ENCODE peak calls at places on chromosomes 12 and 14, in four cellular contexts. Y is A549, A is breast epithelium, T is adrenal gland. X is an unnamed sample.
A peak's percentile ranks its signal among the peaks of the same experiment; 100 is the strongest.

GRCh38 chr12:53066594-53066978 is 12.6 kb downstream of the SPRYD3 start:
- DNase-seq in Y (no peak), A (no peak), T (peak; percentile 32), X (peak; percentile 2)

GRCh38 chr12:15446798-15447197 is 124.5 kb downstream of the PTPRO start:
- DNase-seq in Y (peak; percentile 3), A (no peak), T (no peak), X (no peak)

GRCh38 chr12:25241171-25242020 is 9.3 kb downstream of the KRAS start:
- DNase-seq in Y (no peak), A (no peak), T (no peak), X (peak; percentile 51)

GRCh38 chr14:24323341-24323740 is 11.5 kb downstream of the ADCY4 start:
- DNase-seq in Y (no peak), A (no peak), T (no peak), X (no peak)

GRCh38 chr12:46404225-46404631 is 31.7 kb upstream of the SLC38A2 start:
- DNase-seq in Y (no peak), A (no peak), T (no peak), X (peak; percentile 91)

GRCh38 chr14:20460458-20461229 is 590 bp downstream of the PIP4P1 start:
- DNase-seq in Y (no peak), A (no peak), T (peak; percentile 34), X (no peak)

GRCh38 chr14:23727566-23728335 is 91.6 kb downstream of the DHRS2 start:
- DNase-seq in Y (peak; percentile 63), A (no peak), T (peak; percentile 61), X (peak; percentile 37)

GRCh38 chr12:104108755-104109445 is 29.1 kb downstream of the NFYB start:
- DNase-seq in Y (peak; percentile 71), A (peak; percentile 76), T (peak; percentile 85), X (peak; percentile 82)

GRCh38 chr12:13218641-13219040 is 22.1 kb downstream of the EMP1 start:
- DNase-seq in Y (no peak), A (no peak), T (no peak), X (no peak)

GRCh38 chr12:9961106-9961505 is 10.1 kb upstream of the CLEC12A start:
- DNase-seq in Y (no peak), A (no peak), T (no peak), X (no peak)

GRCh38 chr12:107760207-107760816 is 625 bp downstream of the PRDM4 start:
- DNase-seq in Y (peak; percentile 36), A (no peak), T (peak; percentile 33), X (peak; percentile 48)

GRCh38 chr12:2244013-2244861 is 191.4 kb downstream of the CACNA1C start:
- DNase-seq in Y (no peak), A (no peak), T (peak; percentile 28), X (peak; percentile 84)

GRCh38 chr12:27506645-27507189 is 17.3 kb upstream of the PPFIBP1 start:
- DNase-seq in Y (no peak), A (no peak), T (no peak), X (no peak)

GRCh38 chr12:42473130-42473529 is 116.4 kb downstream of the PRICKLE1 start:
- DNase-seq in Y (no peak), A (no peak), T (no peak), X (no peak)

GRCh38 chr14:34262511-34262910 is 199.5 kb downstream of the SPTSSA start:
- DNase-seq in Y (no peak), A (no peak), T (no peak), X (no peak)

GRCh38 chr12:3015356-3015755 is 56.2 kb downstream of the TEAD4 start:
- DNase-seq in Y (no peak), A (no peak), T (no peak), X (no peak)

GRCh38 chr14:95620659-95621059 is 65.6 kb upstream of the TCL1B start:
- DNase-seq in Y (no peak), A (no peak), T (no peak), X (no peak)

GRCh38 chr12:122870867-122871664 is 24.9 kb downstream of the VPS37B start:
- DNase-seq in Y (no peak), A (peak; percentile 63), T (peak; percentile 76), X (peak; percentile 77)

GRCh38 chr14:22900088-22900799 is 17.2 kb downstream of the REM2 start:
- DNase-seq in Y (peak; percentile 77), A (no peak), T (no peak), X (peak; percentile 76)

GRCh38 chr12:94686834-94687628 is 36.7 kb upstream of the TMCC3 start:
- DNase-seq in Y (no peak), A (no peak), T (no peak), X (no peak)

GRCh38 chr12:3558255-3558654 is 67.3 kb downstream of the PRMT8 start:
- DNase-seq in Y (no peak), A (no peak), T (no peak), X (no peak)

GRCh38 chr12:124496584-124496983 is 70.8 kb downstream of the NCOR2 start:
- DNase-seq in Y (peak; percentile 74), A (no peak), T (no peak), X (no peak)
- H3K4me1 ChIP-seq in Y (peaks cover 23% of the 10 kb centered on the region), A (peaks cover 19% of the 10 kb centered on the region), T (peaks cover 19% of the 10 kb centered on the region), X (peaks cover 57% of the 10 kb centered on the region)

DNA sequence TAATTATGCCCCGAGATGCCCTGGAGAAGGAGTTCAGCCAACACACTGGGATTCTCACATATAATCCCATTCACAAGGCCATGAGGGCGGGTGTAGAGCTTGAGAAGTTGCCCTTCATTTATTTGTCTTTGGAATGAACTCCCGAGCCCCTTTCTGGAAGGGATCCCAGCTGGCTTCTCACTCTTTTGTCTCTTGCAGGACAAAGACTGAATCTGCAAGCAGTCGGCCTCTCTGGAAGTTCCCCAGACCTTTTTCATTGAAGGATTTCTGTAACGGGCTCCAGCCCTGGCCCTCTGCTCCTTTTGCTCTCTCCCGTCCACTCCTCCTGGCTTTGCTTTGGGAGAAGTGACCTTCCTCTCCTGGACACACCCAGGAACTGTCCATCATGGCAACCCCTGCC is 163.3 kb upstream of the SFSWAP start:
- DNase-seq in Y (no peak), A (no peak), T (no peak), X (no peak)
- H3K27ac ChIP-seq in Y (no peak overlapping the region), A (no peak overlapping the region), T (no peak overlapping the region), X (no peak overlapping the region)

GRCh38 chr12:118983147-118983824 is 1.9 kb downstream of the SRRM4 start:
- DNase-seq in Y (no peak), A (no peak), T (no peak), X (no peak)
- TF ChIP-seq CTCF in Y (no peak), A (no peak), T (no peak), X (no peak)

GRCh38 chr14:30961330-30961729 is 64.1 kb upstream of the AP4S1 start:
- DNase-seq in Y (no peak), A (no peak), T (no peak), X (no peak)
- H3K4me1 ChIP-seq in Y (peaks cover 34% of the 10 kb centered on the region), A (no peaks in the 10 kb centered on the region), T (no peaks in the 10 kb centered on the region), X (no peaks in the 10 kb centered on the region)

X was measured in cardiac muscle cell.